ENCODE peak calls at places on chromosome 10, in six cellular contexts. J is AG09319, L is lung, F is cardiac muscle cell, K is HepG2, X is AG09309. R is an unnamed sample.

GRCh38 chr10:6072215-6072941 is 10.2 kb upstream of the IL2RA start:
- DNase-seq in L (no peak), F (no peak), K (no peak), X (no peak), J (no peak), R (no peak)

GRCh38 chr10:52654201-52654600 is 118.4 kb downstream of the MBL2 start:
- DNase-seq in J (no peak), K (no peak), L (no peak), F (peak), X (no peak), R (no peak)

GRCh38 chr10:115830260-115830970 is 442.6 kb downstream of the GFRA1 start:
- DNase-seq in X (peak), J (no peak), L (no peak), K (no peak), F (no peak), R (no peak)

GRCh38 chr10:89669985-89670384 is 24.9 kb upstream of the PANK1 start:
- DNase-seq in K (peak), J (no peak), X (no peak), L (no peak), F (no peak), R (no peak)

GRCh38 chr10:122162566-122163181 is 108.4 kb upstream of the BTBD16 start:
- DNase-seq in K (peak), L (no peak), F (no peak), J (no peak), X (no peak), R (no peak)

GRCh38 chr10:8670461-8670860 is 616.0 kb downstream of the GATA3 start:
- DNase-seq in J (no peak), L (no peak), F (no peak), K (no peak), X (no peak), R (no peak)

GRCh38 chr10:79148452-79149344 is 79.9 kb downstream of the ZMIZ1 start:
- DNase-seq in F (no peak), K (no peak), X (no peak), L (peak), J (no peak), R (no peak)

GRCh38 chr10:33238643-33239042 is 95.8 kb downstream of the NRP1 start:
- DNase-seq in K (no peak), J (no peak), X (peak), F (no peak), L (no peak), R (no peak)

GRCh38 chr10:109838592-109839244 is 84.6 kb downstream of the XPNPEP1 start:
- DNase-seq in X (no peak), F (no peak), J (no peak), L (no peak), K (peak), R (no peak)
- TF ChIP-seq CTCF in X (no peak), F (no peak), J (no peak), L (no peak), K (peak), R (no peak)

GRCh38 chr10:14186245-14186644 is 144.5 kb downstream of the FRMD4A start:
- DNase-seq in F (no peak), X (no peak), J (no peak), L (no peak), K (peak), R (no peak)
- TF ChIP-seq CTCF in F (peak), X (peak), J (peak), L (no peak), K (peak), R (no peak)

DNA sequence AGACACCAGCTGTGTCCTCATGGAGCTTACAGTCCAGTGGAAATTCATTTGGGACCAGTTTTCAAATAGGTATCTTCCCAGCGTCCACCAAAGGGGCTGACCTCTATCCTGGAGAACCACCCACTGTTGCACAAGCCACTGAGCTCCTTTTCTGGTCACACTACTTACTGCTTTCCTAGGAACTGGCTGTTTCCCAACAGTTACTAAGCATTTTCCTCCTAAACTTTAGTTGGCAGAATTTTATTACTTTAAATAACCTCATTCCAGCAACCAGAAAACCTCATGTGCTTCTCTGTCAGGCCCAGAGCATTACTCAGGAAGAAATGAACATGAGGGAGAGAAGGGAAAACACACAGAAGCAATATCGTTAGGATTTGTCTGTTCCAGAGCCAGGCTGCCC is 183.1 kb downstream of the GPAM start:
- DNase-seq in F (no peak), K (no peak), J (no peak), X (no peak), L (no peak), R (no peak)
- TF ChIP-seq CTCF in F (no peak), K (no peak), J (no peak), X (no peak), L (no peak), R (no peak)

GRCh38 chr10:49010295-49010694 is 70.7 kb upstream of the LRRC18 start:
- DNase-seq in L (no peak), F (no peak), X (no peak), K (no peak), J (no peak), R (no peak)

GRCh38 chr10:49008505-49009202 is 69.0 kb upstream of the LRRC18 start:
- DNase-seq in K (no peak), X (no peak), F (no peak), L (no peak), J (no peak), R (no peak)

GRCh38 chr10:49010831-49011230 is 71.2 kb upstream of the LRRC18 start:
- DNase-seq in J (no peak), L (no peak), X (no peak), F (no peak), K (no peak), R (no peak)

GRCh38 chr10:49008056-49008455 is 68.4 kb upstream of the LRRC18 start:
- DNase-seq in X (no peak), J (no peak), K (no peak), F (no peak), L (no peak), R (no peak)

GRCh38 chr10:49009231-49009979 is 69.8 kb upstream of the LRRC18 start:
- DNase-seq in J (no peak), X (no peak), L (no peak), K (no peak), F (no peak), R (no peak)
- TF ChIP-seq CTCF in J (no peak), X (no peak), L (no peak), K (no peak), F (no peak), R (no peak)

DNA sequence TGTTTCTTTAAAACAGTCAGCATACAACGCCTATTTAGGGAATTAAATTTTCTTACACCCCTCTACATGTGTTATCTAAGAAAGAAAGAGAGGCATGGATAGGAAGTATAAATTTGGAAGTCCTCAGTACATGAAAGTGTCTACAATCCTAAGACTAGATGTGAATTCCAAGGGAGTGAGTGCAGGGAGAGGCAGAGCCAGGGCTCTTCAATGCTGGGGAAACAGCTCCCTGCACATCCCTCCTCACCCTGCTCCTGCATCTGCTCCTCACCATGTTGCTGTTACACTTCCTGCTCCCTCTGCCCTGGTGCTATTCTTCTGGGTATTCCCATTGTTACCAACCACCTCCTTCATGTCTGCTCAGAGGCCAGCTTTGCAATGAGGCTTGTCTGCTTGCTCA is 229.1 kb upstream of the AKR1E2 start:
- DNase-seq in J (no peak), K (no peak), L (no peak), X (no peak), F (no peak), R (no peak)
- TF ChIP-seq CTCF in J (no peak), K (no peak), L (no peak), X (no peak), F (no peak), R (no peak)

GRCh38 chr10:51079331-51079730 is 5.0 kb downstream of the PRKG1 start:
- DNase-seq in K (no peak), L (no peak), X (no peak), J (no peak), F (peak), R (no peak)
- TF ChIP-seq CTCF in K (no peak), L (no peak), X (no peak), J (no peak), F (no peak), R (no peak)

R was measured in activated B cell treated with CpG ODN at 0.5 μM for 24 hours.